ENCODE peak calls at places on chromosomes 4 and X, in four cellular contexts. P is neural progenitor cell, T is pancreas, N is fibroblast of mammary gland. G is an unnamed sample.

GRCh38 chrX:150184487-150184886 is 178.6 kb upstream of the MAMLD1 start:
- DNase-seq in P (no peak), N (no peak), T (no peak), G (peak)

GRCh38 chr4:96389752-96390151 is 549.9 kb downstream of the PDHA2 start:
- DNase-seq in N (no peak), T (no peak), P (no peak), G (no peak)

GRCh38 chr4:152860057-152860456 is 76.1 kb upstream of the FHDC1 start:
- DNase-seq in P (no peak), N (no peak), T (no peak), G (peak)

GRCh38 chr4:180617203-180617602 is 1626.0 kb upstream of the TENM3 start:
- DNase-seq in T (no peak), P (no peak), N (peak), G (no peak)

GRCh38 chr4:156805696-156806095 is 165.9 kb downstream of the PDGFC start:
- DNase-seq in P (peak), T (no peak), N (no peak), G (peak)

GRCh38 chr4:78057600-78058560 is 757 bp downstream of the FRAS1 start:
- DNase-seq in N (peak), T (peak), P (peak), G (peak)

GRCh38 chrX:136028383-136028984 is 43.2 kb downstream of the SLC9A6 start:
- DNase-seq in T (no peak), P (peak), N (peak), G (peak)

GRCh38 chrX:14927391-14927790 is 54.2 kb downstream of the MOSPD2 start:
- DNase-seq in N (no peak), T (no peak), P (no peak), G (no peak)

GRCh38 chr4:73066928-73067327 is 2.6 kb downstream of the COX18 start:
- DNase-seq in N (no peak), T (no peak), P (no peak), G (no peak)

GRCh38 chr4:113997206-113997605 is 17.8 kb upstream of the ARSJ start:
- DNase-seq in N (peak), T (no peak), P (no peak), G (peak)

GRCh38 chr4:147513952-147514351 is 33.1 kb downstream of the EDNRA start:
- DNase-seq in N (no peak), T (no peak), P (no peak), G (no peak)
- TF ChIP-seq CTCF in N (peak), T (no peak), P (peak), G (peak)

GRCh38 chrX:154594491-154594890 is 9.6 kb downstream of the CTAG1A start:
- DNase-seq in P (no peak), T (no peak), N (no peak), G (no peak)

GRCh38 chrX:154598656-154599055 is 13.7 kb downstream of the CTAG1A start:
- DNase-seq in N (no peak), T (no peak), P (no peak), G (no peak)

GRCh38 chrX:154595559-154595958 is 10.6 kb downstream of the CTAG1A start:
- DNase-seq in T (no peak), N (no peak), P (no peak), G (no peak)

GRCh38 chrX:154597221-154597620 is 12.3 kb downstream of the CTAG1A start:
- DNase-seq in P (no peak), N (no peak), T (no peak), G (no peak)

GRCh38 chrX:154596290-154596929 is 11.5 kb downstream of the CTAG1A start:
- DNase-seq in P (peak), T (peak), N (no peak), G (peak)
- TF ChIP-seq CTCF in P (no peak), T (no peak), N (no peak), G (no peak)

DNA sequence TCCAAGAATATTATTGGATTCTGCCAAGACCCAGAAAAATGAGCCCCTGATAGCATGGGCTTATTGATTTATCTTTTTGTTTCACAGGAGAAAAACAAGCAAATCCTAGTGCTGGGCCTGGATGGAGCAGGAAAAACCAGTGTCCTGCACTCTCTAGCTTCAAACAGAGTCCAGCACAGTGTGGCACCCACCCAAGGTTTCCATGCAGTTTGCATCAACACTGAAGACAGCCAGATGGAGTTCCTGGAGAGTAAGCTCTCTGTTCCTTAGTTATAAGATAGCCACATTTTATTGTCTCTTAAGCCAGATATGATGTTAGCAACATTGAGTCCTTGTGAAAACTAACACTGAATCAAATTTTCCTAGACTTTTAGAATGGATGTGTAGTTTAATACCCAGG is 5.5 kb downstream of the ARL9 start:
- DNase-seq in N (no peak), P (no peak), T (no peak), G (no peak)
- TF ChIP-seq CTCF in N (no peak), P (no peak), T (no peak), G (no peak)

GRCh38 chr4:41197495-41197894 is 16.8 kb downstream of the APBB2 start:
- DNase-seq in T (no peak), N (no peak), P (no peak), G (no peak)

GRCh38 chr4:41196633-41197332 is 17.6 kb downstream of the APBB2 start:
- DNase-seq in N (peak), T (no peak), P (no peak), G (no peak)

GRCh38 chr4:41200486-41201017 is 13.8 kb downstream of the APBB2 start:
- DNase-seq in N (no peak), T (no peak), P (no peak), G (no peak)

GRCh38 chr4:41202356-41202755 is 12.0 kb downstream of the APBB2 start:
- DNase-seq in P (no peak), T (no peak), N (no peak), G (no peak)

GRCh38 chr4:41199788-41200187 is 14.6 kb downstream of the APBB2 start:
- DNase-seq in P (no peak), T (no peak), N (no peak), G (no peak)
- TF ChIP-seq CTCF in P (no peak), T (no peak), N (no peak), G (no peak)

GRCh38 chrX:31443654-31444053 is 371.8 kb upstream of the FTHL17 start:
- DNase-seq in T (no peak), N (no peak), P (no peak), G (no peak)
- TF ChIP-seq CTCF in T (no peak), N (no peak), P (no peak), G (no peak)

DNA sequence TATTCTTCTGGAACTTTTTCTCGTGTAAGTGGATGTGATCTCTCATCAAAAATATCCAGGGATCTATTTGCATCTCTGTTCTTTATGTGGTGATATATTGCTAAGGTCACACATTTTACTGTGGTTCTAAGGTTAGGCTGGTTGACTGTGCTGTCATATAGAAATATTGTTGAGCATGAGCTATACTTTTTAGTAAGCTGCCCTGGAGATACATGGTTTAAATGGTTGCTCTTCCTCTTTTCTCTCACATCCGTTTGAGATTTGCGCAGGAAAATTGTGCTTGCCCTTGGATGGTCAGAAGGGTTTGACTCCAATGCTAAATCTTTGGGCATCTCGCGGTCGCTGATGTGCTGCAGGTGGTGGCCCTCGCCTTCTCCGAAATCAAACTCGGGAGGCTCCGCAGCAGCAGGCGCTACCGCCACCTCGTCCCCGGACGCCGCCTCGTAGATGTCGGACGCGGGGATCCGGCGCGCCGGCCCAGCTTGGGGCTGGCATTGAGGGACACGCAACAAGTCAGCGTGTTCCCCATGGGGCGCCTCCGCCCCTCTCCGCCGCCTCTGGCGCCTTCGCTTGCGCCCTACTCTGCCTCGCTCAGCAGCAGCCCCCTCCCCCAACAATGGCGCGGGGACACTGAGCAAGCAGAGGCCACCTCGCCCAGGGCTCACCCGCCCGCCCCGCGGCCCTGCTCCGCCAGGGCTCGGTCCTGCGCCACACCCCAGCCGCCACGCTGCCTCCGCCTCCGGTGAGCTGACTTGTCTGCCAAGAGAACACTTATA is 154.5 kb downstream of the MSN start:
- DNase-seq in P (no peak), N (no peak), T (no peak), G (no peak)
- TF ChIP-seq CTCF in P (no peak), N (no peak), T (no peak), G (no peak)

GRCh38 chrX:22758807-22759481 is 240.8 kb upstream of the DDX53 start:
- DNase-seq in N (no peak), T (no peak), P (no peak), G (no peak)

DNA sequence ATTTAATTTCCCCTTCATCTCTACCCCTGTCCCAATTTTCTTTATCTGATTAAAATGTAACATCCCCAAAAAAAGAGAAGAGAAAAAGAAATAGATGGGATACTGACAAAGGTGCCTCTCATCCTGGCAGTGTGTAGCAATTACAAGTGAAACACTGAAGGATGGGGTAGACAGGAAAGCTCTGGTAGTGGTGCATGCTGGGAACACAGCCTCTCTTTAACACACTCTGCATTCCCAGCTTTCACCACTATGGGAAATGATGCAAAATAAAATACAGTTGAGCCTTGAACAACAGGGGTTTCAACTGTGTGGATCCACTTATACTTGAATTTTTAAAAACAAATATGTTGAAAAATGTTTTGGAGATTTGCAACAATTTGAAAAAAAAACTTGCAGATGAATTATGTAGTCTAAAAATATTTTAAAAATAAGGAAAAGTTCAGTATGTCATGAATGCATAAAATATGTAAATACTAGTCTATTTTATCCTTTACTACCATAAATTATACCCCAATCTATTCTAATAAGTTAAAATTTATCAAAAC is 239.2 kb upstream of the DDX53 start:
- DNase-seq in T (no peak), N (no peak), P (no peak), G (no peak)
- TF ChIP-seq CTCF in T (no peak), N (no peak), P (no peak), G (no peak)